ENCODE peak calls at places on chromosomes 5 and 9, in ten cellular contexts. V is glutamatergic neuron; J is HuH-7; Y is central memory CD4-positive, alpha-beta T cell; Q is amniotic stem cell; I is HT1080; D is AG08395; B is EH; H is stimulated activated CD8-positive, alpha-beta memory T cell treated with anti-CD3 and anti-CD28 coated beads, Interleukin-7, amount 100 ng/mL, for 4 hours; X is IMR-90. A is an unnamed sample.

GRCh38 chr5:172920995-172921394 is 38.2 kb upstream of the RPL26L1 start:
- DNase-seq in V (no peak), J (no peak), Y (no peak), Q (no peak), I (no peak), D (no peak), B (no peak), H (no peak), X (no peak), A (no peak)

GRCh38 chr5:71932649-71933338 is 174.5 kb upstream of the MAP1B start:
- DNase-seq in V (peak), J (peak), Y (no peak), Q (no peak), I (peak), D (peak), B (peak), H (no peak), X (peak), A (peak)

GRCh38 chr5:124867064-124867707 is 120.7 kb upstream of the ZNF608 start:
- DNase-seq in V (no peak), J (no peak), Y (no peak), Q (no peak), I (peak), D (peak), B (peak), H (no peak), X (peak), A (peak)

GRCh38 chr9:103991698-103992097 is 102.4 kb upstream of the SMC2 start:
- DNase-seq in V (no peak), J (no peak), Y (no peak), Q (no peak), I (peak), D (no peak), B (peak), H (no peak), X (no peak), A (no peak)

GRCh38 chr9:138099803-138100598 is 222.4 kb downstream of the CACNA1B start:
- DNase-seq in V (no peak), J (peak), Y (no peak), Q (no peak), I (no peak), D (no peak), B (no peak), H (no peak), X (no peak), A (no peak)

GRCh38 chr9:7320139-7320538 is 479.4 kb downstream of the DMAC1 start:
- DNase-seq in V (no peak), J (no peak), Y (no peak), Q (no peak), I (peak), D (peak), B (peak), H (no peak), X (peak), A (peak)

GRCh38 chr9:34197280-34197679 is 18.4 kb downstream of the UBAP1 start:
- DNase-seq in V (no peak), J (no peak), Y (no peak), Q (no peak), I (no peak), D (no peak), B (no peak), H (no peak), X (no peak), A (no peak)

GRCh38 chr5:149936044-149936699 is 8.4 kb downstream of the PDE6A start:
- DNase-seq in V (no peak), J (no peak), Y (no peak), Q (no peak), I (no peak), D (no peak), B (no peak), H (no peak), X (no peak), A (no peak)

GRCh38 chr9:93650448-93650847 is 74.1 kb downstream of the PHF2 start:
- DNase-seq in V (peak), J (no peak), Y (no peak), Q (no peak), I (no peak), D (no peak), B (no peak), H (no peak), X (no peak), A (no peak)

GRCh38 chr5:39578887-39579497 is 154.2 kb upstream of the DAB2 start:
- DNase-seq in V (no peak), J (no peak), Y (no peak), Q (peak), I (no peak), D (no peak), B (peak), H (no peak), X (peak), A (no peak)

GRCh38 chr9:98887918-98888510 is 55.7 kb upstream of the COL15A1 start:
- DNase-seq in V (no peak), J (no peak), Y (no peak), Q (no peak), I (no peak), D (no peak), B (peak), H (no peak), X (peak), A (no peak)

GRCh38 chr9:135905380-135906282 is 1.7 kb downstream of the CAMSAP1 start:
- DNase-seq in V (no peak), J (no peak), Y (peak), Q (no peak), I (no peak), D (no peak), B (no peak), H (peak), X (peak), A (no peak)

GRCh38 chr9:136962163-136962562 is 10.1 kb downstream of the LCN12 start:
- DNase-seq in V (no peak), J (no peak), Y (no peak), Q (no peak), I (no peak), D (no peak), B (no peak), H (no peak), X (no peak), A (no peak)

GRCh38 chr9:129145841-129146292 is 32.2 kb downstream of the IER5L start:
- DNase-seq in V (peak), J (no peak), Y (no peak), Q (no peak), I (peak), D (peak), B (peak), H (no peak), X (peak), A (peak)

GRCh38 chr9:96871176-96871575 is 16.9 kb upstream of the ZNF782 start:
- DNase-seq in V (no peak), J (no peak), Y (no peak), Q (no peak), I (no peak), D (no peak), B (no peak), H (no peak), X (no peak), A (no peak)

GRCh38 chr5:120254385-120254784 is 209.7 kb upstream of the PRR16 start:
- DNase-seq in V (no peak), J (no peak), Y (no peak), Q (no peak), I (peak), D (no peak), B (peak), H (no peak), X (no peak), A (no peak)

GRCh38 chr5:50799596-50799995 is 133.2 kb downstream of the PARP8 start:
- DNase-seq in V (no peak), J (no peak), Y (no peak), Q (no peak), I (no peak), D (no peak), B (no peak), H (no peak), X (no peak), A (no peak)

A was measured in GM04503.